ENCODE peak calls at places on chromosomes 5 and 9, in six cellular contexts. One of them, this sample, is unnamed.

GRCh38 chr9:101018391-101018990 is 10.0 kb upstream of the PLPPR1 start:
- DNase-seq in PC-3: no peak
- DNase-seq in foreskin fibroblast: no peak
- DNase-seq in OCI-LY7: no peak
- DNase-seq in brain microvascular endothelial cell: no peak
- DNase-seq in heart right ventricle: no peak
- DNase-seq in this sample: no peak

GRCh38 chr9:94645901-94646300 is 6.6 kb upstream of the FBP1 start:
- DNase-seq in brain microvascular endothelial cell: no peak
- DNase-seq in foreskin fibroblast: no peak
- DNase-seq in OCI-LY7: no peak
- DNase-seq in heart right ventricle: no peak
- DNase-seq in PC-3: no peak
- DNase-seq in this sample: no peak

GRCh38 chr9:713046-713445 is 128.5 kb upstream of the DMRT1 start:
- DNase-seq in PC-3: no peak
- DNase-seq in brain microvascular endothelial cell: no peak
- DNase-seq in foreskin fibroblast: no peak
- DNase-seq in heart right ventricle: no peak
- DNase-seq in OCI-LY7: no peak
- DNase-seq in this sample: no peak

GRCh38 chr9:38026021-38026809 is 42.8 kb downstream of the SHB start:
- DNase-seq in PC-3: peak
- DNase-seq in brain microvascular endothelial cell: peak
- DNase-seq in OCI-LY7: no peak
- DNase-seq in heart right ventricle: peak
- DNase-seq in foreskin fibroblast: peak
- DNase-seq in this sample: no peak

GRCh38 chr5:67998709-67999251 is 216.8 kb upstream of the PIK3R1 start:
- DNase-seq in PC-3: peak
- DNase-seq in foreskin fibroblast: peak
- DNase-seq in heart right ventricle: peak
- DNase-seq in brain microvascular endothelial cell: peak
- DNase-seq in OCI-LY7: no peak
- DNase-seq in this sample: no peak

GRCh38 chr9:10242255-10242654 is 370.5 kb downstream of the PTPRD start:
- DNase-seq in PC-3: peak
- DNase-seq in heart right ventricle: no peak
- DNase-seq in foreskin fibroblast: no peak
- DNase-seq in OCI-LY7: no peak
- DNase-seq in brain microvascular endothelial cell: no peak
- DNase-seq in this sample: no peak

GRCh38 chr5:86684222-86684621 is 66.5 kb downstream of the COX7C start:
- DNase-seq in brain microvascular endothelial cell: peak
- DNase-seq in PC-3: peak
- DNase-seq in foreskin fibroblast: no peak
- DNase-seq in heart right ventricle: no peak
- DNase-seq in OCI-LY7: no peak
- DNase-seq in this sample: no peak

GRCh38 chr5:171418982-171419662 is at the start of gene FGF18:
- DNase-seq in PC-3: peak
- DNase-seq in heart right ventricle: peak
- DNase-seq in foreskin fibroblast: peak
- DNase-seq in OCI-LY7: peak
- DNase-seq in brain microvascular endothelial cell: peak
- DNase-seq in this sample: no peak

GRCh38 chr9:23731373-23731772 is 94.7 kb downstream of the ELAVL2 start:
- DNase-seq in heart right ventricle: no peak
- DNase-seq in brain microvascular endothelial cell: no peak
- DNase-seq in foreskin fibroblast: no peak
- DNase-seq in OCI-LY7: no peak
- DNase-seq in PC-3: no peak
- DNase-seq in this sample: no peak

GRCh38 chr5:38287124-38287523 is 28.8 kb downstream of the EGFLAM start:
- DNase-seq in OCI-LY7: no peak
- DNase-seq in brain microvascular endothelial cell: no peak
- DNase-seq in PC-3: no peak
- DNase-seq in heart right ventricle: no peak
- DNase-seq in foreskin fibroblast: no peak
- DNase-seq in this sample: no peak

GRCh38 chr9:80649001-80649420 is 1040.3 kb downstream of the TLE1 start:
- DNase-seq in brain microvascular endothelial cell: peak
- DNase-seq in OCI-LY7: no peak
- DNase-seq in heart right ventricle: peak
- DNase-seq in PC-3: peak
- DNase-seq in foreskin fibroblast: peak
- DNase-seq in this sample: no peak

GRCh38 chr9:1294641-1295040 is 244.5 kb downstream of the DMRT2 start:
- DNase-seq in heart right ventricle: no peak
- DNase-seq in OCI-LY7: no peak
- DNase-seq in brain microvascular endothelial cell: no peak
- DNase-seq in foreskin fibroblast: no peak
- DNase-seq in PC-3: peak
- DNase-seq in this sample: no peak

GRCh38 chr9:136544549-136545064 is 1.2 kb downstream of the NOTCH1 start:
- DNase-seq in OCI-LY7: peak
- DNase-seq in foreskin fibroblast: no peak
- DNase-seq in heart right ventricle: peak
- DNase-seq in brain microvascular endothelial cell: no peak
- DNase-seq in PC-3: peak
- DNase-seq in this sample: no peak

GRCh38 chr5:174413520-174414314 is 310.7 kb upstream of the MSX2 start:
- DNase-seq in foreskin fibroblast: peak
- DNase-seq in PC-3: peak
- DNase-seq in brain microvascular endothelial cell: no peak
- DNase-seq in OCI-LY7: no peak
- DNase-seq in heart right ventricle: no peak
- DNase-seq in this sample: no peak

GRCh38 chr5:97338729-97339128 is 155.7 kb upstream of the RIOK2 start:
- DNase-seq in heart right ventricle: no peak
- DNase-seq in foreskin fibroblast: no peak
- DNase-seq in OCI-LY7: no peak
- DNase-seq in brain microvascular endothelial cell: no peak
- DNase-seq in PC-3: no peak
- DNase-seq in this sample: no peak

GRCh38 chr9:123640792-123641222 is 284.8 kb downstream of the CRB2 start:
- DNase-seq in brain microvascular endothelial cell: no peak
- DNase-seq in PC-3: no peak
- DNase-seq in OCI-LY7: no peak
- DNase-seq in heart right ventricle: no peak
- DNase-seq in foreskin fibroblast: no peak
- DNase-seq in this sample: no peak

GRCh38 chr9:121568101-121568460 is 68.4 kb upstream of the GGTA1 start:
- DNase-seq in heart right ventricle: peak
- DNase-seq in OCI-LY7: no peak
- DNase-seq in foreskin fibroblast: no peak
- DNase-seq in PC-3: no peak
- DNase-seq in brain microvascular endothelial cell: no peak
- DNase-seq in this sample: no peak

GRCh38 chr9:14752271-14752670 is 29.7 kb upstream of the CER1 start:
- DNase-seq in heart right ventricle: no peak
- DNase-seq in foreskin fibroblast: no peak
- DNase-seq in PC-3: no peak
- DNase-seq in OCI-LY7: no peak
- DNase-seq in brain microvascular endothelial cell: no peak
- DNase-seq in this sample: no peak

GRCh38 chr9:34343090-34343489 is 13.7 kb downstream of the NUDT2 start:
- DNase-seq in PC-3: no peak
- DNase-seq in foreskin fibroblast: no peak
- DNase-seq in brain microvascular endothelial cell: no peak
- DNase-seq in heart right ventricle: peak
- DNase-seq in OCI-LY7: no peak
- DNase-seq in this sample: no peak

GRCh38 chr5:154059039-154059430 is 20.3 kb downstream of the MFAP3 start:
- DNase-seq in brain microvascular endothelial cell: no peak
- DNase-seq in PC-3: no peak
- DNase-seq in heart right ventricle: no peak
- DNase-seq in foreskin fibroblast: no peak
- DNase-seq in OCI-LY7: no peak
- DNase-seq in this sample: no peak

DNA sequence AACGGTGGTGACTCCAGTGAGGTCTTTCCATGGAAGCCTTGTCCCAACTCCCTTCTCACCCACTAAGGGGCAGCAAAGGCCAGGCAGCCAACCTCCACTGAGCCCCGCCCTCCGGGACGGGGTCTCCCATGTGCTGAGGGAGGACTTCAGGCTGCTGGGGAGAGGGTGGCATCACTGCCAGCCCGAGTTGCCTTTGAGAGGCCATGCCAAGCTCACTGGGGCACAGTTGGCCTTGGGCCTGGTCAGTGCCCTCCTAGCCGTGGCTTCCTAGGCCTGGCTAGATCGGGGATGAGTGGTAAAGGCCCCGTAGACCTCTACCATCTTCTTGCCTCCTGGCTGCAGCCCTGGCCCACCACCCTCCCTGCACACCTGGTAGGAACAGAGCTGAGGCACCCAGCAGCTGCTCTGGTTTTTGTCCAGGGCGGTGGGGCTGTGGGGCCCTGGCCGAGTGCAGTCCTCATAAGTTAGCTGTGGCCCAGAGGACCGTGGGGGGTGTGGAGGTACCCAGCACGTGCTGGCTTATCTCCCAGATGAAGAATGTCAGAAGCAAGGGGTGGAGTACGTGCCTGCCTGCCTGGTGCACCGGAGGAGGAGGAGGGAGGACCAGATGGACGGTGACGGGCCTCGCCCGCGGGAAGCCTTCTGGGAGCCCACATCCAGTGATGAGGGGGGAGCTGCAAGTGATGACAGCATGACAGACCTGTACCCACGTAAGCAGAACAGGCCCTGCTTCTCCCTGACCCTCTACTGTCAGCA is 3.2 kb downstream of the SURF2 start:
- DNase-seq in OCI-LY7: no peak
- DNase-seq in brain microvascular endothelial cell: no peak
- DNase-seq in PC-3: no peak
- DNase-seq in foreskin fibroblast: no peak
- DNase-seq in heart right ventricle: no peak
- DNase-seq in this sample: no peak
- TF ChIP-seq CTCF in OCI-LY7: peak
- TF ChIP-seq CTCF in brain microvascular endothelial cell: peak
- TF ChIP-seq CTCF in PC-3: peak
- TF ChIP-seq CTCF in foreskin fibroblast: peak
- TF ChIP-seq CTCF in heart right ventricle: peak
- TF ChIP-seq CTCF in this sample: peak

GRCh38 chr9:91207889-91208651 is 153.6 kb downstream of the AUH start:
- DNase-seq in heart right ventricle: no peak
- DNase-seq in OCI-LY7: peak
- DNase-seq in PC-3: no peak
- DNase-seq in brain microvascular endothelial cell: no peak
- DNase-seq in foreskin fibroblast: no peak
- DNase-seq in this sample: peak
- H3K4me3 ChIP-seq in heart right ventricle: peak
- H3K4me3 ChIP-seq in OCI-LY7: peak
- H3K4me3 ChIP-seq in PC-3: no peak
- H3K4me3 ChIP-seq in brain microvascular endothelial cell: no peak
- H3K4me3 ChIP-seq in foreskin fibroblast: no peak
- H3K4me3 ChIP-seq in this sample: no peak

DNA sequence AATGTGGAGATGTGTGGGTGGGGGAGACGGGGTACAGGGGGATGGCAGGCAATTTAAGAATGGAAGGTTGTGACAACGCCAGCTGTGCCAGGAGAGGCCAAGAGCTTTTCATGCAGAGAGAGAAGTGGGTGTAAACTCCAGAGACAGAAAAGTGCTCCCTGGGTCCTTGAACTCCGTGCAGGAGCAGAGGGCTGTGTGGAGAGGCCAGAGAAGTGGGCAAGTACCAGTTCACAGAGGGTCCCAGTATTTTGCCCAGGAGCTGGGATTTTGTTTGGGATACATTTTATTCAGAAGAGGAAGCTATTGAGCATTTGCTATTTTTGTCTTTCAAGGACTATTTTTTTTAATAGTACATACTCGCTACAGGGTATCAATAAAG is 19.5 kb upstream of the TCERG1 start:
- DNase-seq in foreskin fibroblast: no peak
- DNase-seq in brain microvascular endothelial cell: no peak
- DNase-seq in OCI-LY7: no peak
- DNase-seq in PC-3: no peak
- DNase-seq in heart right ventricle: no peak
- DNase-seq in this sample: no peak
- TF ChIP-seq CTCF in foreskin fibroblast: no peak
- TF ChIP-seq CTCF in brain microvascular endothelial cell: no peak
- TF ChIP-seq CTCF in OCI-LY7: no peak
- TF ChIP-seq CTCF in PC-3: no peak
- TF ChIP-seq CTCF in heart right ventricle: no peak
- TF ChIP-seq CTCF in this sample: no peak

GRCh38 chr5:31232273-31232888 is 38.9 kb downstream of the CDH6 start:
- DNase-seq in OCI-LY7: peak
- DNase-seq in PC-3: peak
- DNase-seq in foreskin fibroblast: peak
- DNase-seq in brain microvascular endothelial cell: peak
- DNase-seq in heart right ventricle: peak
- DNase-seq in this sample: no peak

GRCh38 chr5:31236339-31236738 is 42.9 kb downstream of the CDH6 start:
- DNase-seq in OCI-LY7: no peak
- DNase-seq in heart right ventricle: no peak
- DNase-seq in brain microvascular endothelial cell: no peak
- DNase-seq in PC-3: no peak
- DNase-seq in foreskin fibroblast: no peak
- DNase-seq in this sample: no peak

GRCh38 chr5:31226651-31227050 is 33.2 kb downstream of the CDH6 start:
- DNase-seq in OCI-LY7: no peak
- DNase-seq in brain microvascular endothelial cell: no peak
- DNase-seq in heart right ventricle: no peak
- DNase-seq in foreskin fibroblast: no peak
- DNase-seq in PC-3: no peak
- DNase-seq in this sample: no peak

GRCh38 chr5:31235381-31235780 is 41.9 kb downstream of the CDH6 start:
- DNase-seq in foreskin fibroblast: no peak
- DNase-seq in OCI-LY7: peak
- DNase-seq in brain microvascular endothelial cell: no peak
- DNase-seq in PC-3: no peak
- DNase-seq in heart right ventricle: no peak
- DNase-seq in this sample: no peak

DNA sequence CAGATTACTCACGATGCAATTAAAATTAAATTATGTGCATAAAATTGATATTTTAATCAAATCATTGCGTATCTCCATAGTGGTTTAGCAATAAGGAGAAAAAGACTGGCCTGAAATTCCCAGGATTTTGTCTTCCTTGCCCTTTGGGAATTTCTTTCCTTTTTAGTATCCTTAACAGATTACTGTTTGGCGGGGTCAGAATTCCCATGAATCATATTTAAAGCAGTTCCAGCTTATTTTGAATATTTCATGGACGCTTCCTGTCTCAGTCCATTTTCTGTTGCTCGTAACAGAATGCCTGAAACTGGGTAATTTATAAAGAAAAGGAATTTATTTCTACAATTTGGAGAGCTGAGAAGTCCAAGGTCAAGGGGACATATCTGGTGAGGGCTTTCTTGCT is 37.7 kb downstream of the CDH6 start:
- DNase-seq in PC-3: no peak
- DNase-seq in foreskin fibroblast: no peak
- DNase-seq in OCI-LY7: no peak
- DNase-seq in brain microvascular endothelial cell: no peak
- DNase-seq in heart right ventricle: no peak
- DNase-seq in this sample: no peak
- H3K4me3 ChIP-seq in PC-3: no peak
- H3K4me3 ChIP-seq in foreskin fibroblast: no peak
- H3K4me3 ChIP-seq in OCI-LY7: no peak
- H3K4me3 ChIP-seq in brain microvascular endothelial cell: no peak
- H3K4me3 ChIP-seq in heart right ventricle: no peak
- H3K4me3 ChIP-seq in this sample: no peak

GRCh38 chr5:81606150-81606549 is 144.7 kb downstream of the SSBP2 start:
- DNase-seq in PC-3: no peak
- DNase-seq in heart right ventricle: no peak
- DNase-seq in OCI-LY7: no peak
- DNase-seq in brain microvascular endothelial cell: no peak
- DNase-seq in foreskin fibroblast: no peak
- DNase-seq in this sample: no peak
- TF ChIP-seq CTCF in PC-3: no peak
- TF ChIP-seq CTCF in heart right ventricle: no peak
- TF ChIP-seq CTCF in OCI-LY7: no peak
- TF ChIP-seq CTCF in brain microvascular endothelial cell: no peak
- TF ChIP-seq CTCF in foreskin fibroblast: no peak
- TF ChIP-seq CTCF in this sample: no peak

GRCh38 chr5:135244620-135245021 is 154.4 kb downstream of the MACROH2A1 start:
- DNase-seq in heart right ventricle: no peak
- DNase-seq in PC-3: no peak
- DNase-seq in OCI-LY7: no peak
- DNase-seq in foreskin fibroblast: no peak
- DNase-seq in brain microvascular endothelial cell: no peak
- DNase-seq in this sample: no peak
- H3K4me3 ChIP-seq in heart right ventricle: no peak
- H3K4me3 ChIP-seq in PC-3: no peak
- H3K4me3 ChIP-seq in OCI-LY7: no peak
- H3K4me3 ChIP-seq in foreskin fibroblast: no peak
- H3K4me3 ChIP-seq in brain microvascular endothelial cell: no peak
- H3K4me3 ChIP-seq in this sample: no peak